ENCODE peak calls at places on chromosomes 5 and 9, in five cellular contexts. One of them, this sample, is unnamed.

GRCh38 chr5:65927497-65928340 is 1.3 kb downstream of the ERBIN start:
- DNase-seq in COLO829: no peak
- DNase-seq in AG04450: peak
- DNase-seq in GM13977: peak
- DNase-seq in activated CD4-positive, alpha-beta T cell treated with anti-CD3 and anti-CD28 coated beads, Interleukin-2, amount 50 U/mL, for 1 hour: peak
- DNase-seq in this sample: peak

GRCh38 chr9:135663451-135663770 is 302 bp downstream of the LCN9 start:
- DNase-seq in COLO829: no peak
- DNase-seq in AG04450: no peak
- DNase-seq in GM13977: no peak
- DNase-seq in activated CD4-positive, alpha-beta T cell treated with anti-CD3 and anti-CD28 coated beads, Interleukin-2, amount 50 U/mL, for 1 hour: no peak
- DNase-seq in this sample: no peak

GRCh38 chr5:102801375-102801774 is 46.3 kb downstream of the PAM start:
- DNase-seq in COLO829: no peak
- DNase-seq in AG04450: no peak
- DNase-seq in GM13977: no peak
- DNase-seq in activated CD4-positive, alpha-beta T cell treated with anti-CD3 and anti-CD28 coated beads, Interleukin-2, amount 50 U/mL, for 1 hour: no peak
- DNase-seq in this sample: no peak

GRCh38 chr5:9198399-9198798 is 347.5 kb downstream of the SEMA5A start:
- DNase-seq in COLO829: no peak
- DNase-seq in AG04450: no peak
- DNase-seq in GM13977: no peak
- DNase-seq in activated CD4-positive, alpha-beta T cell treated with anti-CD3 and anti-CD28 coated beads, Interleukin-2, amount 50 U/mL, for 1 hour: no peak
- DNase-seq in this sample: no peak

GRCh38 chr9:86079421-86080111 is 19.8 kb downstream of the GOLM1 start:
- DNase-seq in COLO829: no peak
- DNase-seq in AG04450: no peak
- DNase-seq in GM13977: no peak
- DNase-seq in activated CD4-positive, alpha-beta T cell treated with anti-CD3 and anti-CD28 coated beads, Interleukin-2, amount 50 U/mL, for 1 hour: no peak
- DNase-seq in this sample: no peak

GRCh38 chr9:136777359-136777758 is 13.0 kb upstream of the LCN15 start:
- DNase-seq in COLO829: no peak
- DNase-seq in AG04450: no peak
- DNase-seq in GM13977: peak
- DNase-seq in activated CD4-positive, alpha-beta T cell treated with anti-CD3 and anti-CD28 coated beads, Interleukin-2, amount 50 U/mL, for 1 hour: no peak
- DNase-seq in this sample: no peak

GRCh38 chr5:133259199-133259997 is 207.6 kb downstream of the HSPA4 start:
- DNase-seq in COLO829: no peak
- DNase-seq in AG04450: no peak
- DNase-seq in GM13977: no peak
- DNase-seq in activated CD4-positive, alpha-beta T cell treated with anti-CD3 and anti-CD28 coated beads, Interleukin-2, amount 50 U/mL, for 1 hour: no peak
- DNase-seq in this sample: no peak

GRCh38 chr5:143148461-143149170 is 254.9 kb downstream of the NR3C1 start:
- DNase-seq in COLO829: no peak
- DNase-seq in AG04450: no peak
- DNase-seq in GM13977: no peak
- DNase-seq in activated CD4-positive, alpha-beta T cell treated with anti-CD3 and anti-CD28 coated beads, Interleukin-2, amount 50 U/mL, for 1 hour: no peak
- DNase-seq in this sample: no peak

GRCh38 chr5:166165600-166165999 is 2125.8 kb upstream of the WWC1 start:
- DNase-seq in COLO829: no peak
- DNase-seq in AG04450: no peak
- DNase-seq in GM13977: no peak
- DNase-seq in activated CD4-positive, alpha-beta T cell treated with anti-CD3 and anti-CD28 coated beads, Interleukin-2, amount 50 U/mL, for 1 hour: no peak
- DNase-seq in this sample: no peak

GRCh38 chr9:22119537-22120167 is 110.5 kb upstream of the CDKN2B start:
- DNase-seq in COLO829: no peak
- DNase-seq in AG04450: no peak
- DNase-seq in GM13977: no peak
- DNase-seq in activated CD4-positive, alpha-beta T cell treated with anti-CD3 and anti-CD28 coated beads, Interleukin-2, amount 50 U/mL, for 1 hour: no peak
- DNase-seq in this sample: no peak

GRCh38 chr9:4344946-4345345 is 45.1 kb upstream of the GLIS3 start:
- DNase-seq in COLO829: no peak
- DNase-seq in AG04450: no peak
- DNase-seq in GM13977: no peak
- DNase-seq in activated CD4-positive, alpha-beta T cell treated with anti-CD3 and anti-CD28 coated beads, Interleukin-2, amount 50 U/mL, for 1 hour: peak
- DNase-seq in this sample: no peak

GRCh38 chr5:77285442-77285841 is 75.0 kb downstream of the PDE8B start:
- DNase-seq in COLO829: no peak
- DNase-seq in AG04450: no peak
- DNase-seq in GM13977: no peak
- DNase-seq in activated CD4-positive, alpha-beta T cell treated with anti-CD3 and anti-CD28 coated beads, Interleukin-2, amount 50 U/mL, for 1 hour: no peak
- DNase-seq in this sample: no peak

GRCh38 chr5:10663531-10664183 is 97.4 kb downstream of the DAP start:
- DNase-seq in COLO829: no peak
- DNase-seq in AG04450: no peak
- DNase-seq in GM13977: no peak
- DNase-seq in activated CD4-positive, alpha-beta T cell treated with anti-CD3 and anti-CD28 coated beads, Interleukin-2, amount 50 U/mL, for 1 hour: no peak
- DNase-seq in this sample: peak

GRCh38 chr5:171425596-171426244 is 6.3 kb downstream of the FGF18 start:
- DNase-seq in COLO829: no peak
- DNase-seq in AG04450: no peak
- DNase-seq in GM13977: no peak
- DNase-seq in activated CD4-positive, alpha-beta T cell treated with anti-CD3 and anti-CD28 coated beads, Interleukin-2, amount 50 U/mL, for 1 hour: no peak
- DNase-seq in this sample: no peak

GRCh38 chr5:16726538-16726946 is 109.7 kb upstream of the RETREG1 start:
- DNase-seq in COLO829: no peak
- DNase-seq in AG04450: no peak
- DNase-seq in GM13977: no peak
- DNase-seq in activated CD4-positive, alpha-beta T cell treated with anti-CD3 and anti-CD28 coated beads, Interleukin-2, amount 50 U/mL, for 1 hour: no peak
- DNase-seq in this sample: no peak

GRCh38 chr9:128555180-128555721 is 2.9 kb downstream of the SPTAN1 start:
- DNase-seq in COLO829: no peak
- DNase-seq in AG04450: peak
- DNase-seq in GM13977: no peak
- DNase-seq in activated CD4-positive, alpha-beta T cell treated with anti-CD3 and anti-CD28 coated beads, Interleukin-2, amount 50 U/mL, for 1 hour: no peak
- DNase-seq in this sample: peak